ENCODE peak calls at places on chromosomes 13 and 19, in five cellular contexts. T, Y, G, U and K are unnamed samples. For H3K27me3, the result is how much of the 10 kb centered on the place peaks cover.

GRCh38 chr19:47152632-47153031 is 22.0 kb downstream of the SAE1 start:
- DNase-seq in U (no peak), T (no peak), G (no peak), Y (no peak), K (no peak)

GRCh38 chr19:50030225-50030624 is 4.4 kb downstream of the ZNF473 start:
- DNase-seq in U (no peak), G (no peak), Y (no peak), T (no peak), K (no peak)

GRCh38 chr19:34925278-34925855 is 1.3 kb upstream of the ZNF30 start:
- DNase-seq in G (no peak), Y (no peak), U (no peak), T (no peak), K (no peak)

GRCh38 chr19:7550169-7550770 is 14.8 kb downstream of the PNPLA6 start:
- DNase-seq in G (no peak), Y (no peak), U (no peak), T (no peak), K (no peak)

GRCh38 chr13:113591750-113592149 is 7.2 kb downstream of the TFDP1 start:
- DNase-seq in T (no peak), Y (peak), U (peak), G (no peak), K (no peak)

GRCh38 chr19:46970815-46971214 is 48.8 kb upstream of the NPAS1 start:
- DNase-seq in U (no peak), G (no peak), T (no peak), Y (no peak), K (peak)

GRCh38 chr19:4375164-4375619 is 25.2 kb downstream of the SH3GL1 start:
- DNase-seq in U (peak), Y (no peak), G (no peak), T (peak), K (no peak)

GRCh38 chr13:111371211-111371610 is 50.8 kb downstream of the TEX29 start:
- DNase-seq in Y (peak), U (no peak), G (no peak), T (no peak), K (no peak)

GRCh38 chr13:76293346-76293745 is 592.9 kb downstream of the KCTD12 start:
- DNase-seq in U (no peak), Y (no peak), T (no peak), G (peak), K (no peak)

GRCh38 chr13:27933580-27934328 is 14.0 kb downstream of the PDX1 start:
- DNase-seq in T (no peak), Y (no peak), G (no peak), U (no peak), K (no peak)

GRCh38 chr13:100630564-100630963 is 42.0 kb upstream of the GGACT start:
- DNase-seq in T (peak), G (peak), U (no peak), Y (no peak), K (no peak)

GRCh38 chr13:66577358-66577757 is 652.8 kb downstream of the PCDH9 start:
- DNase-seq in T (no peak), G (no peak), Y (no peak), U (no peak), K (no peak)

GRCh38 chr19:39670998-39671397 is 15.3 kb downstream of the LGALS16 start:
- DNase-seq in U (no peak), T (peak), G (no peak), Y (no peak), K (no peak)

GRCh38 chr19:12331211-12331941 is 2.1 kb downstream of the ZNF563 start:
- DNase-seq in U (no peak), T (no peak), G (no peak), Y (no peak), K (no peak)

GRCh38 chr19:48715681-48716171 is 3.8 kb downstream of the MAMSTR start:
- DNase-seq in Y (no peak), U (no peak), G (no peak), T (peak), K (no peak)

GRCh38 chr13:111361046-111361872 is 40.8 kb downstream of the TEX29 start:
- DNase-seq in T (no peak), G (no peak), U (peak), Y (peak), K (no peak)

GRCh38 chr19:13938361-13939027 is at the start of gene PODNL1:
- DNase-seq in T (peak), G (no peak), U (no peak), Y (no peak), K (no peak)

GRCh38 chr19:1154731-1155351 is 19.2 kb downstream of the SBNO2 start:
- DNase-seq in Y (no peak), G (peak), T (no peak), U (peak), K (no peak)

GRCh38 chr13:27806744-27807387 is 14.6 kb downstream of the GSX1 start:
- DNase-seq in G (no peak), Y (no peak), U (no peak), T (peak), K (no peak)

GRCh38 chr19:41421314-41421713 is 5.9 kb downstream of the B3GNT8 start:
- DNase-seq in G (no peak), T (no peak), Y (no peak), U (no peak), K (no peak)

GRCh38 chr13:45055198-45055901 is 65.0 kb upstream of the GTF2F2 start:
- DNase-seq in G (peak), U (no peak), T (no peak), Y (no peak), K (peak)

GRCh38 chr19:2037676-2038255 is 13.3 kb downstream of the MKNK2 start:
- DNase-seq in T (no peak), G (no peak), U (no peak), Y (no peak), K (no peak)

GRCh38 chr19:4367781-4368127 is 24.4 kb downstream of the MPND start:
- DNase-seq in U (no peak), G (no peak), T (no peak), Y (no peak), K (no peak)

GRCh38 chr13:110254151-110254679 is 52.7 kb downstream of the COL4A1 start:
- DNase-seq in T (no peak), U (no peak), G (no peak), Y (no peak), K (no peak)

GRCh38 chr13:84641491-84641890 is 759.2 kb upstream of the SLITRK1 start:
- DNase-seq in T (no peak), Y (no peak), G (no peak), U (no peak), K (no peak)

GRCh38 chr19:12867120-12868099 is 13.8 kb downstream of the DNASE2 start:
- DNase-seq in G (peak), U (peak), T (peak), Y (no peak), K (no peak)

GRCh38 chr19:860481-861098 is 1.1 kb downstream of the CFD start:
- DNase-seq in G (no peak), U (peak), T (peak), Y (no peak), K (no peak)

GRCh38 chr13:43328907-43329306 is 305.5 kb downstream of the DNAJC15 start:
- DNase-seq in G (no peak), T (no peak), U (no peak), Y (no peak), K (no peak)

GRCh38 chr13:64293923-64294322 is 2878.3 kb upstream of the PCDH20 start:
- DNase-seq in G (no peak), U (no peak), Y (no peak), T (no peak), K (no peak)

GRCh38 chr13:112143753-112144615 is 77.0 kb downstream of the SOX1 start:
- DNase-seq in T (no peak), U (peak), G (no peak), Y (no peak), K (no peak)

GRCh38 chr19:4896372-4896771 is 6.3 kb downstream of the ARRDC5 start:
- DNase-seq in G (no peak), Y (no peak), T (no peak), U (peak), K (no peak)

GRCh38 chr13:97434417-97435296 is 688 bp downstream of the RAP2A start:
- DNase-seq in T (peak), U (peak), Y (no peak), G (peak), K (no peak)

GRCh38 chr13:97435297-97435682 is 1.3 kb downstream of the RAP2A start:
- DNase-seq in T (no peak), U (no peak), G (no peak), Y (no peak), K (no peak)

GRCh38 chr13:97432917-97433726 is 847 bp upstream of the RAP2A start:
- DNase-seq in T (peak), Y (peak), G (peak), U (peak), K (peak)

GRCh38 chr13:97432232-97432916 is 1.6 kb upstream of the RAP2A start:
- DNase-seq in G (no peak), T (no peak), U (no peak), Y (no peak), K (peak)

DNA sequence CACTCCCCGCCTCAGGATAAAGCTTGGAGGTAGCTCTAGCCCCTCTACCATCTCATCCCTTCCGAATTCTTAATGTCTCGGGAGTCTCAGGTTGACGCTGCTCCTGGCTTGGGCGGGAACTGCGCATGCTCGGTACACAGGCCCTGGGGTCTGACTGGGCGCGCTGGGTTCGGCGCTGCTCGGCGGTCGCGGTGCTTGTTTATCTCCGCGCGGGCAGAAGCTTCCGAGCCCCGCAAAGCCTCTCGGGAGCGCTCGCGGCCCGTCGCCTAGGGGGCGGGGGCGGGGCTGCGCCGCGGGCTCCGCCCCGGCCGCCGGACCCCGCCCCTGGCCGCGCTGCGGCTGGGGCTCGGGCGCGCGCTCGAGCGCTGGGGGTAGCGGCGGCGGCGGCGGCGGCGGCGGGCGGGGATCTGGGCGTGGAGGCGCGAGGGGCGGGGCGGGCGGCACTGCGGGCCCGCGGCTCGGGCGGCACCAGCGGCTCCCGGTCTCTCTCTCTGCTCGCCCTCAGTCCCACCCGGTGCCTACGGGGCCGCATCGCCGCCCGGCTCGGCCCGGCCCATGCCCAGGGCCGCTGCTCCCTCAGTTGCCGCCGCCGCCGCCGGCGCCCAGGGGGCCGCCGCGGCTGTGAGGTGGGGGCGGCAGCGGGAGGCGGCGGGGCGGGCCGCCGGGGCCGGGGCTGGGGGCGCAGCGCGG is at the start of gene RAP2A:
- DNase-seq in Y (no peak), G (peak), U (peak), T (peak), K (no peak)
- TF ChIP-seq POLR2AphosphoS5 in Y (peak), G (peak), U (peak), T (peak), K (no peak)

DNA sequence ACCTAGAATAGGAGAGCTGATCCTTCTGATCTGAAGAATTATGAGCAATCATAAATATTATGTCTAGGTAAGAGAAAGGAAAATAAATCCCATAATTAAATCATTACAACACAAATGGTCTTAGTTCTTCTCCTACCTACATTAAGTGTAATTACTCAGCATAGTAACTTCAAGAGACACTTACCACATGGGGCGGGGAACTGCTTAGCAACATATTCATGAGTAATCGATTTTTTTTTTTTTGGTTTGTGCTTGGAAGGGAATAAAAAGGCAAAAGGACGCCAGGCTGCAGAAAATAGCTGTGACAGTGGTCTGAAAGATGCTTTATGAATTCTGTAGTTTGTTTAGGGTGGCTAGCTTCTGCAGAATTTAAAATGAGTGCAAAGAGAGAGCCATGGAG is 103.3 kb upstream of the HTR2A start:
- DNase-seq in Y (no peak), U (no peak), G (no peak), T (no peak), K (no peak)
- H3K27me3 ChIP-seq in Y (under half), U (under half), G (under half), T (under half), K (under half)

DNA sequence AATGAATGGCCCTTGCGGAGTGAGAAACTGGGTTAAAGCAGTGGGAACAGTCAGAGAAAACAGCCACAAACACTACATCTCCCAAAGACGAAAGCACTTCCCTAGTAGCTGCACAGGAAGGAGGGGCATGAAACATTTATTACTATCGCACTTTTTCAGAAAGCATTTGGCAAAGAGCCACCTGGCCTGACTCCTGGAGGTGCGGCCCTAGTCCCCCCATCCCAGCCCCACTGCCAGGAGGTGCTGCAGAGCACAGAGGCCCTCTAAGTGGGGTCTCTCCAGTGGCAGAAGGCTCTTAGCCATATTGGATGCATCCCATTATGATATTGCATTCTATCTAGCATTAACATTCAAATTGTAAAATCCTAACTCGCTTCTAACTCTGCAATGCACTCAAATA is 55.8 kb downstream of the MTMR6 start:
- DNase-seq in G (no peak), Y (no peak), T (no peak), U (no peak), K (no peak)
- TF ChIP-seq POLR2AphosphoS5 in G (no peak), Y (no peak), T (no peak), U (no peak), K (no peak)

GRCh38 chr13:20127263-20127562 is 33.6 kb downstream of the GJA3 start:
- DNase-seq in T (no peak), G (no peak), U (no peak), Y (no peak), K (no peak)

GRCh38 chr13:20125783-20126165 is 35.1 kb downstream of the GJA3 start:
- DNase-seq in Y (no peak), G (no peak), T (no peak), U (no peak), K (no peak)

GRCh38 chr13:20126460-20127262 is 34.2 kb downstream of the GJA3 start:
- DNase-seq in G (no peak), U (no peak), T (no peak), Y (no peak), K (no peak)

GRCh38 chr13:20125129-20125782 is 35.6 kb downstream of the GJA3 start:
- DNase-seq in T (no peak), U (no peak), G (peak), Y (no peak), K (no peak)

DNA sequence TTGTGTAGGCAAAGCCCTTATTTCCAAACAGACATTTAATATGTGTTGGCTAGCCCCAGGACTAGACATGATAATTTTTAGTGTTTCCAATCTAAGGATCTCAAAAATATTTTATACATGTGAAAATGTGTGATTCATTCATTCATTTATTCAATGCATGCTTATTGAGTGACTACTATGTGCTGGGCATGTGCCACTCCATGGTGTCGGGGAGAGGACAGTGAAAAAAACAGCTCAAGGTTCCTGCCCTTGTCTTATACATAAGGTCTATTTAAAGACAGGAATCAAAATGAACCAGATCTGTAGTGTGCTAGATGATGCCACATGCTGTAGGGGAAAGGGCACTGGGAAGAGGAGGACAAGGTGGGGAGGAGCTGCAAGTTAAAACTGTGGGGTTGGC is 36.5 kb downstream of the GJA3 start:
- DNase-seq in G (no peak), Y (no peak), U (no peak), T (no peak), K (no peak)
- H3K27me3 ChIP-seq in G (under half), Y (under half), U (under half), T (under half), K (under half)

DNA sequence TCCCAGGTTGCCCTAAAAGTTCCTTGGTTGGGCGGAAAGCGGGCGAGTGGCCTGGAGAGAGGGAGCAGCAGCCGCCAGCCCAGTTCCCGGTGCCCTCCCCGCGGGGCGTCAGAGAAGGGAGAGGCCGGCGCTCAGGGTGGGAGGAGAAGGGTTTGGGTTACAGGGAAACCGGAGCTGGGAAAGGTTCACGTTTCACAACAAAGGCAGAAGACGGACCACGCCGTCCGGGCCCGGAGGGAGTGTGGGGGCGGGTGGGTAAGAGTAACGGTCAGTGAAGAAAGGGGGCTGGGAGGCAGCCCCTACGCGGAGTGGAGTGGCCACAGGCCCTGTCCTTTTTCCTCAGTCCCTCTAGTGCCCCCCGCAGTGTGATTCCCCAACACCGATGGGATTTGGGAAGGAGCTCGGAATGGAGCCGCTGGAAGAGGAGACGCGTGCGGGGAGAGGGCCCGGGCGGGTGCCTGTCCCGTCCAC is 1.6 kb downstream of the SIX5 start:
- DNase-seq in Y (no peak), G (peak), T (peak), U (peak), K (no peak)
- TF ChIP-seq POLR2AphosphoS5 in Y (peak), G (no peak), T (peak), U (peak), K (peak)